ENCODE peak calls at places on chromosomes 13 and 19, in six cellular contexts. D is IMR-90, J is neuronal stem cell, N is mesenchymal stem cell, X is H1, Q is mesendoderm. W is an unnamed sample.

GRCh38 chr19:37763488-37763887 is 15.9 kb downstream of the ZNF573 start:
- DNase-seq in D (peak; percentile 33), J (no peak), N (no peak), X (no peak), Q (no peak), W (no peak)

GRCh38 chr13:26589754-26590153 is 32.3 kb downstream of the WASF3 start:
- DNase-seq in D (peak; percentile 56), J (no peak), N (peak; percentile 54), X (no peak), Q (no peak), W (no peak)

GRCh38 chr13:105719861-105720260 is 815.6 kb downstream of the EFNB2 start:
- DNase-seq in D (no peak), J (no peak), N (no peak), X (no peak), Q (no peak), W (no peak)

GRCh38 chr13:54934121-54934520 is 1905.5 kb downstream of the OLFM4 start:
- DNase-seq in D (no peak), J (no peak), N (no peak), X (no peak), Q (peak; percentile 26), W (no peak)

GRCh38 chr19:53824134-53824611 is at the start of gene NLRP12:
- DNase-seq in D (no peak), J (no peak), N (no peak), X (no peak), Q (peak; percentile 54), W (no peak)

GRCh38 chr13:104485571-104485970 is 1419.4 kb upstream of the SLC10A2 start:
- DNase-seq in D (no peak), J (no peak), N (peak; percentile 11), X (no peak), Q (no peak), W (no peak)

GRCh38 chr13:75647126-75647784 is 11.1 kb downstream of the LMO7 start:
- DNase-seq in D (peak; percentile 55), J (no peak), N (no peak), X (no peak), Q (no peak), W (no peak)

GRCh38 chr13:50081106-50081898 is 66.1 kb downstream of the KCNRG start:
- DNase-seq in D (no peak), J (no peak), N (peak; percentile 66), X (no peak), Q (peak; percentile 58), W (peak; percentile 63)

GRCh38 chr13:29573190-29573589 is 22.3 kb downstream of the SLC7A1 start:
- DNase-seq in D (peak; percentile 39), J (no peak), N (no peak), X (no peak), Q (no peak), W (no peak)

GRCh38 chr19:46776927-46777911 is 11.2 kb downstream of the SLC1A5 start:
- DNase-seq in D (no peak), J (no peak), N (no peak), X (peak; percentile 60), Q (peak; percentile 69), W (peak; percentile 97)

GRCh38 chr19:46772170-46773017 is 16.0 kb downstream of the SLC1A5 start:
- DNase-seq in D (no peak), J (no peak), N (no peak), X (no peak), Q (no peak), W (no peak)

GRCh38 chr19:46775642-46776258 is 12.6 kb downstream of the SLC1A5 start:
- DNase-seq in D (no peak), J (no peak), N (no peak), X (no peak), Q (no peak), W (no peak)

DNA sequence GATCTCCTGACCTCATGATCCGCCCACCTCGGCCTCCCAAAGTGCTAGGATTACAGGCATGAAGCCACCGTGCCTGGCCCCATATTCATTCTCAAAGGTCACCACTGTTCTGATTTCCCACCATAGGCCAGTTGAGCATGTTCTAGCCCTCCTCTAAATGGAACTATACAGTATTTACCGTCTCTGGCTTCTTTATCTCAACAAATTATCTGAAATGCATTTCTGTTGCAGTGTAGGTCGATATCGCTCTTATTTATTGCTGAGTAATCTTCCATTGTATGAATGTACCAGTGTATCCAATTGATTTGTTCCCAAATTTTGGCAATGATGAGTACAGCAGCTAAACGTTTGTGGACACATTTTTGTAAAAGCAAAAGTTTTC is 15.4 kb downstream of the SLC1A5 start:
- DNase-seq in D (no peak), J (no peak), N (no peak), X (no peak), Q (no peak), W (no peak)
- H3K4me2 ChIP-seq in D (no peak overlapping the region), J (no peak overlapping the region), N (no peak overlapping the region), X (no peak overlapping the region), Q (no peak overlapping the region), W (no peak overlapping the region)

GRCh38 chr19:19417618-19418270 is 12.3 kb downstream of the GATAD2A start:
- DNase-seq in D (no peak), J (no peak), N (no peak), X (no peak), Q (no peak), W (no peak)
- H2BK15ac ChIP-seq in D (no peak overlapping the region), J (no peak overlapping the region), N (no peak overlapping the region), X (no peak overlapping the region), Q (no peak overlapping the region), W (no peak overlapping the region)

GRCh38 chr19:3670258-3670795 is 29.9 kb downstream of the PIP5K1C start:
- DNase-seq in D (peak; percentile 84), J (no peak), N (peak; percentile 91), X (no peak), Q (peak; percentile 83), W (no peak)
- H3K4ac ChIP-seq in D (peak overlapping the region; percentile 90), J (no peak overlapping the region), N (no peak overlapping the region), X (no peak overlapping the region), Q (no peak overlapping the region), W (no peak overlapping the region)

DNA sequence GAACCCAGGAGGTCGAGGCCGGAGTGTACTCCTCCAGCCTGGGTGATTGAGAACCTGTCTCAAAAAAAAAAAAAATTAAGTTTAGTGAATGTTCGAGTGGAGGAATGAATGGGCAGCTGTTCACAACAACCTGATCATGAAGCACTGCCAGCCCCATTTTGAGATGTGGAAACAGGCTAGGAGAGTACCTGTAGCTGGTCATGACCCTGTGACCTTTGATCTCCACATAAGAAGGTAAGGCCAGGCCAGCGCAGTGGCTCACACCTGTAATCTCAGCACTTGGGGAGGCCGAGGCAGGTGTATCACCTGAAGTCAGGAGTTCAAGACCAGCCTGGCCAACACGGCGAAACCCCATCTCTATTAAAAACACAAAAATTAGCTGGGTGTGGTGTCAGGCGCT is 7.6 kb downstream of the RAVER1 start:
- DNase-seq in D (no peak), J (no peak), N (no peak), X (no peak), Q (no peak), W (no peak)
- H3K4me2 ChIP-seq in D (no peak overlapping the region), J (no peak overlapping the region), N (no peak overlapping the region), X (no peak overlapping the region), Q (no peak overlapping the region), W (no peak overlapping the region)

GRCh38 chr13:89490661-89491060 is 1819.5 kb downstream of the SLITRK5 start:
- DNase-seq in D (no peak), J (no peak), N (peak; percentile 48), X (no peak), Q (no peak), W (no peak)

GRCh38 chr13:89486721-89487120 is 1815.5 kb downstream of the SLITRK5 start:
- DNase-seq in D (no peak), J (no peak), N (no peak), X (no peak), Q (no peak), W (no peak)

DNA sequence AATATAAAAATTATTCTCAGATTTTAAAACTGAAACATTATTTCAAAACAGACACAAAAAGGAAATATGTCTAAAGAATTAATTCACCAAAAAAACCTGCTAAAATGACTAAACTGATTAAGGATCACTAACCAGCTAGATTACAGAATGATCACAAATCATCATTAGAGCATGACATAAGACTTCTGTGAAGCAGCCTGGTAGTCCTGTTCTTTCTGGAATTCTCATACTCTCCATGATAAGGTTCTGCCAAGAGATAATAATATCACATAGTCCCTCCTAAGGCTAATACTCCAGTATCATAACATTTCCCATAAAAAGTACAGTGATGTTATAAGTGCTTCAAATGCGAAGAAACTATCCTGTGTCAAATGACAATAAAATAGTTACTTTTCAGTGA is 1814.9 kb downstream of the SLITRK5 start:
- DNase-seq in D (no peak), J (no peak), N (no peak), X (no peak), Q (no peak), W (no peak)
- H2BK15ac ChIP-seq in D (no peak overlapping the region), J (no peak overlapping the region), N (no peak overlapping the region), X (no peak overlapping the region), Q (no peak overlapping the region), W (no peak overlapping the region)

GRCh38 chr13:113820813-113821651 is 42.8 kb downstream of the GAS6 start:
- DNase-seq in D (peak; percentile 99), J (no peak), N (peak; percentile 99), X (no peak), Q (no peak), W (no peak)
- H3K4ac ChIP-seq in D (peak overlapping the region; percentile 90), J (no peak overlapping the region), N (peak overlapping the region; percentile 75), X (no peak overlapping the region), Q (no peak overlapping the region), W (no peak overlapping the region)

DNA sequence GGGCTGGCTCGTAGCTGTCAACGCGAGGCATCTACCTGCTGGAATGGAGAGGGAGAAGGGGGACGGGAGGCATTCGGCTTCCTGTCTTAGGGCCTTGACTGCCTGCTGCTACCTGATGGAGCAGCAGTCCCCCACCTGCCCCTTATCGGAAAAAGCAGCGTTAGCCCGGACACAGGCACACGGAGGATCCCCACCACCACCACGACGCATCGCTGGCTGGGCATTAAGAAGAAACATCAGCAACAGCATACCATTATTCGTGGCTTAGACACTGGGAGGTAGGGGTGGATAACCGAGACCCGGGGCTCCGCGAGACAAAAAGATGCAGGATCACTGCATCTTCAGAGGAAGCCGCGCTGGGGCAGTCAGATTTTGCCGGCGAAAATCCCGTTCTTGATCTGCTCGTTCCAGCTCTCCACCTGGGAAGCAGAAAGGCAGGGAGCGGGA is 1.1 kb downstream of the COX6B2 start:
- DNase-seq in D (no peak), J (no peak), N (no peak), X (no peak), Q (no peak), W (no peak)
- H3K4me2 ChIP-seq in D (peak overlapping the region; percentile 86), J (peak overlapping the region; percentile 80), N (peak overlapping the region; percentile 92), X (peak overlapping the region; percentile 88), Q (peak overlapping the region; percentile 61), W (peak overlapping the region; percentile 65)

DNA sequence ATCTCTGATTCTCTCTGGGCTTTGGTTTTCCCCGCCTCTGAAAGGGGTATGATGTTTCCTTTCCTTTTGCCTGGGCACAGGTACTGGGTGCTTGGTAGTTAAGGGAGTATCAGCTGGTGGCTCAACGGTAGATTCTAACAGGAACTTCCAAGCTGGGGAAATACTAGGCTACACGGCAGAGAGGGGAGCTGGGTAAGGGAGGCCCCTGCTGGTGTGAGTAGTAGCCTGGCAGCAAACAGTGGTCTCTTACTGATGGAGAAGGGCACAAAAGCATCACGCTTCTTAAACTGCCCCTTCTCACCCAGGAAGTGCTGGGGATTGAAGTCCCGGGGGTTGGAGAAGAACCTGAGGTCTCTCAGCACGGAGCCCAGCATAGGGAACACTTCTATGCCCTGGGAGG is 26.9 kb upstream of the CYP2A7 start:
- DNase-seq in D (no peak), J (no peak), N (no peak), X (no peak), Q (no peak), W (no peak)
- H2BK15ac ChIP-seq in D (no peak overlapping the region), J (no peak overlapping the region), N (no peak overlapping the region), X (no peak overlapping the region), Q (no peak overlapping the region), W (no peak overlapping the region)